ENCODE peak calls at places on chromosomes 5 and 9, in six cellular contexts. V, C, Y, Q, W and A are unnamed samples. For H3K27me3, the result is how much of the 10 kb centered on the place peaks cover.

GRCh38 chr9:14766299-14766698 is 43.8 kb upstream of the CER1 start:
- DNase-seq in V (no peak), C (peak), Y (no peak), Q (no peak), W (no peak), A (no peak)

GRCh38 chr9:91711755-91712591 is 238.1 kb downstream of the ROR2 start:
- DNase-seq in V (peak), C (peak), Y (no peak), Q (no peak), W (peak), A (no peak)

GRCh38 chr5:140221697-140222223 is 46.8 kb downstream of the CYSTM1 start:
- DNase-seq in V (no peak), C (peak), Y (no peak), Q (no peak), W (no peak), A (peak)

GRCh38 chr5:2832394-2832793 is 80.9 kb upstream of the IRX2 start:
- DNase-seq in V (no peak), C (no peak), Y (no peak), Q (no peak), W (no peak), A (no peak)

GRCh38 chr5:17070646-17071045 is 134.6 kb upstream of the MYO10 start:
- DNase-seq in V (no peak), C (no peak), Y (no peak), Q (no peak), W (no peak), A (no peak)

GRCh38 chr9:125272697-125273096 is 11.1 kb downstream of the GAPVD1 start:
- DNase-seq in V (no peak), C (peak), Y (peak), Q (peak), W (no peak), A (no peak)

GRCh38 chr5:150609843-150610584 is 30.4 kb upstream of the SYNPO start:
- DNase-seq in V (no peak), C (no peak), Y (peak), Q (no peak), W (no peak), A (no peak)

GRCh38 chr5:159682623-159683022 is 233.7 kb upstream of the ADRA1B start:
- DNase-seq in V (no peak), C (no peak), Y (no peak), Q (no peak), W (no peak), A (no peak)

GRCh38 chr9:96253059-96253696 is 48.8 kb downstream of the HSD17B3 start:
- DNase-seq in V (no peak), C (no peak), Y (no peak), Q (no peak), W (no peak), A (no peak)

GRCh38 chr5:58972301-58972700 is 389.4 kb downstream of the RAB3C start:
- DNase-seq in V (no peak), C (peak), Y (no peak), Q (no peak), W (no peak), A (no peak)

GRCh38 chr5:31671339-31671741 is 32.4 kb downstream of the PDZD2 start:
- DNase-seq in V (no peak), C (no peak), Y (no peak), Q (no peak), W (no peak), A (no peak)

GRCh38 chr9:21499912-21500311 is 17.8 kb upstream of the IFNE start:
- DNase-seq in V (no peak), C (no peak), Y (no peak), Q (no peak), W (no peak), A (no peak)

GRCh38 chr9:100104314-100104713 is 5.3 kb downstream of the INVS start:
- DNase-seq in V (no peak), C (peak), Y (no peak), Q (no peak), W (no peak), A (no peak)

GRCh38 chr5:143495823-143496275 is 92.4 kb upstream of the NR3C1 start:
- DNase-seq in V (no peak), C (peak), Y (no peak), Q (peak), W (peak), A (no peak)

GRCh38 chr5:120361941-120362340 is 102.2 kb upstream of the PRR16 start:
- DNase-seq in V (no peak), C (no peak), Y (no peak), Q (no peak), W (no peak), A (no peak)

GRCh38 chr9:116061546-116062205 is 91.9 kb upstream of the PAPPA start:
- DNase-seq in V (no peak), C (no peak), Y (no peak), Q (no peak), W (no peak), A (no peak)

GRCh38 chr5:150529147-150529546 is 21.2 kb downstream of the NDST1 start:
- DNase-seq in V (no peak), C (no peak), Y (no peak), Q (no peak), W (no peak), A (no peak)

GRCh38 chr9:38068616-38068865 is 486 bp downstream of the SHB start:
- DNase-seq in V (peak), C (peak), Y (no peak), Q (peak), W (no peak), A (no peak)

GRCh38 chr5:92838253-92838652 is 742.8 kb downstream of the NR2F1-AS1 start:
- DNase-seq in V (no peak), C (no peak), Y (peak), Q (no peak), W (no peak), A (no peak)

GRCh38 chr9:27365977-27366376 is 69.0 kb upstream of the EQTN start:
- DNase-seq in V (no peak), C (no peak), Y (no peak), Q (no peak), W (no peak), A (no peak)

GRCh38 chr5:158658439-158659230 is 441.1 kb downstream of the EBF1 start:
- DNase-seq in V (no peak), C (peak), Y (no peak), Q (no peak), W (no peak), A (no peak)

GRCh38 chr5:135462304-135462703 is 10.2 kb upstream of the TIFAB start:
- DNase-seq in V (peak), C (peak), Y (peak), Q (peak), W (no peak), A (no peak)

GRCh38 chr5:66742083-66742895 is 146.1 kb downstream of the MAST4 start:
- DNase-seq in V (no peak), C (no peak), Y (peak), Q (peak), W (no peak), A (no peak)

GRCh38 chr9:98009926-98010325 is 26.8 kb downstream of the ANP32B start:
- DNase-seq in V (no peak), C (peak), Y (no peak), Q (no peak), W (no peak), A (no peak)

GRCh38 chr9:36402536-36402935 is 2.5 kb upstream of the RNF38 start:
- DNase-seq in V (no peak), C (no peak), Y (no peak), Q (no peak), W (no peak), A (no peak)
- H3K4me3 ChIP-seq in V (no peak), C (no peak), Y (no peak), Q (no peak), W (no peak), A (no peak)

GRCh38 chr9:134944351-134944802 is 26.7 kb upstream of the FCN1 start:
- DNase-seq in V (no peak), C (no peak), Y (no peak), Q (no peak), W (no peak), A (no peak)
- H3K27me3 ChIP-seq in V (under half), C (under half), Y (under half), Q (under half), W (under half), A (under half)

DNA sequence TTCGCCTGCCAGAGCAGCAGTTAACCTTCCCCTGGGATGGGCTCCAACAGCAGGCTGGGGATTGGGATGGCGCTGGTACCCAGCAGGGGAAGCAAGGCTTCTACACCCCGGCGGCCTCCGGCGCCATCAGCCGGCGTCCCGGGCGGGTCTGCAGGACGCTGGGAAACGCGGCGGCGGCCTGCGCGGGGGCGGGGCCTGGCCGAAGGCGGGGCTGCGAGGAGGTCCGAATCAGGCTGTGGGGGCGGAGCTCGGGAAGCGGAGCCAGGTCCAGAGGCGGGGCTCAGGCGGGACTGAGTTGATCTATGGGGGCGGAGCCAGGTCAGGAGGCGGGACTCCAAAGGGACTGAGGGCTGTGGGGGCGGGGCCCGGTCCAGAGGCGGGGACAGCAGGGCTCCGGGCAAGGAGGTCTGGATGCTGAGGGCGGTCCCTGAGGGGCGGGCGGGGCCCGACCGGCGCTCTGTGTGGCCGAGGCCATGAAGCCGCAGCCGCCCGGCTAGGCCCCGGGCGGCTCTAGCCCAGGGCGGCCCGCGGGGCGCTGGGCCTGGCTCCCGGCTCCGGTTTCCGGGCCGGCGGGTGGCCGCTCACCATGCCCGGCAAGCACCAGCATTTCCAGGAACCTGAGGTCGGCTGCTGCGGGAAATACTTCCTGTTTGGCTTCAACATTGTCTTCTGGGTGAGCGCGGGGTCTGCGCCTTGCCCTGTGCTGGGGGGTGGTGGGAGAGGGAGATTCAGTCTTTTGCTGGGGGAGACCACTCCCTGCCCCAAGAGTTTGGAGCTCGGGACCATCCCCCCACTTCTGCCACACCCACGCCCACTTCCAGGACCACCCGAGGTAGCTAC is at the start of gene TSPAN17:
- DNase-seq in V (peak), C (peak), Y (peak), Q (peak), W (peak), A (peak)
- TF ChIP-seq CTCF in V (no peak), C (peak), Y (peak), Q (no peak), W (peak), A (no peak)

DNA sequence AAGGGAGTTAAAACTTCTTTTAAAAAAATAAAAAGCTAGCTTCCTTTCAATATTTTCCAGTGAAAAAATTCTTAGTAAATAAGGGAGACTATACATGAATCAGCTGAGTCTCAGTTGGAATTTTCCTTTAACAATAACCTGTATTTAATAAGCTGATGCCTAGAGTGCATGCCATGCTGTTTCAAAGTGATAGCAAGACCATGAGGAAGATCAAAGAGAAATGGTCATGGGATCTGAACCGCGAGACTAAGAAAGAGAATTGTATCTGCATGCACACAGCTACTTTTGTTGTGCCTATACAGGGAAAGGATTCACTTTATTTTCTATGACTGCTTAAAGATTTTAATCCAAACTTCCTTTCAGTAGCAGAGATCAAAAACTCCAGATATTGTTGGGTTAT is 2217.0 kb downstream of the MAT2B start:
- DNase-seq in V (no peak), C (no peak), Y (no peak), Q (no peak), W (no peak), A (no peak)
- H3K4me3 ChIP-seq in V (no peak), C (no peak), Y (no peak), Q (no peak), W (no peak), A (no peak)